ENCODE peak calls at places on chromosomes 2 and 18, in eight cellular contexts. H is PC-3, I is hepatocyte, W is kidney epithelial cell, T is ovary, Y is brain microvascular endothelial cell, C is IMR-90, B is upper lobe of left lung. F is an unnamed sample. For H3K36me3, the result is how much of the 10 kb centered on the place peaks cover.

GRCh38 chr2:226420646-226421045 is 379.0 kb downstream of the IRS1 start:
- DNase-seq in W (no peak), B (no peak), T (no peak), I (no peak), Y (no peak), C (peak), H (no peak), F (no peak)

GRCh38 chr2:156340818-156341481 is 8.4 kb upstream of the NR4A2 start:
- DNase-seq in W (no peak), T (no peak), H (no peak), Y (no peak), B (no peak), I (no peak), C (peak), F (no peak)

GRCh38 chr2:240585101-240585500 is 1.4 kb upstream of the CAPN10 start:
- DNase-seq in Y (no peak), B (no peak), I (no peak), C (no peak), T (no peak), W (no peak), H (no peak), F (no peak)

GRCh38 chr2:174994381-174994780 is 10.8 kb downstream of the CHN1 start:
- DNase-seq in I (no peak), W (no peak), Y (no peak), H (no peak), C (no peak), T (no peak), B (no peak), F (no peak)

GRCh38 chr18:10559566-10560456 is 34.0 kb downstream of the NAPG start:
- DNase-seq in H (no peak), B (no peak), W (no peak), Y (no peak), C (peak), T (no peak), I (no peak), F (no peak)

GRCh38 chr2:55311444-55311870 is 42.4 kb upstream of the MTIF2 start:
- DNase-seq in I (no peak), Y (peak), C (peak), W (peak), B (no peak), H (peak), T (no peak), F (no peak)

GRCh38 chr2:127362971-127363370 is 24.8 kb downstream of the MAP3K2 start:
- DNase-seq in T (no peak), B (no peak), Y (no peak), C (peak), H (no peak), W (no peak), I (no peak), F (no peak)

GRCh38 chr2:42755161-42755900 is 8.6 kb downstream of the OXER1 start:
- DNase-seq in B (no peak), C (no peak), W (no peak), H (no peak), Y (no peak), I (no peak), T (no peak), F (no peak)

GRCh38 chr2:173124441-173124840 is 48.8 kb downstream of the MAP3K20 start:
- DNase-seq in B (no peak), C (peak), I (no peak), T (no peak), Y (no peak), H (no peak), W (peak), F (no peak)

GRCh38 chr2:99431587-99432275 is 58.1 kb downstream of the REV1 start:
- DNase-seq in T (no peak), C (peak), Y (no peak), I (no peak), W (no peak), B (no peak), H (no peak), F (no peak)

GRCh38 chr2:125553768-125554167 is 1102.2 kb upstream of the GYPC start:
- DNase-seq in H (no peak), I (no peak), T (no peak), C (no peak), W (no peak), B (no peak), Y (no peak), F (no peak)

GRCh38 chr2:137865954-137866540 is 98.2 kb upstream of the HNMT start:
- DNase-seq in I (peak), T (peak), Y (peak), B (peak), C (peak), H (peak), W (no peak), F (no peak)

GRCh38 chr2:53896864-53897263 is 37.1 kb upstream of the GPR75 start:
- DNase-seq in I (peak), W (peak), Y (peak), B (no peak), H (peak), T (no peak), C (peak), F (no peak)

GRCh38 chr2:189446780-189447179 is 5.5 kb downstream of the WDR75 start:
- DNase-seq in H (no peak), T (no peak), B (no peak), I (no peak), C (no peak), Y (no peak), W (no peak), F (no peak)

GRCh38 chr2:173488861-173489260 is 134.2 kb downstream of the CDCA7 start:
- DNase-seq in W (no peak), C (no peak), T (no peak), H (peak), Y (no peak), I (no peak), B (no peak), F (no peak)

GRCh38 chr2:176494949-176495353 is 225.7 kb downstream of the MTX2 start:
- DNase-seq in W (no peak), B (peak), C (no peak), T (peak), H (no peak), I (no peak), Y (no peak), F (no peak)

GRCh38 chr2:79936715-79937114 is 367.8 kb downstream of the LRRTM1 start:
- DNase-seq in H (no peak), T (no peak), Y (no peak), I (no peak), C (no peak), W (no peak), B (no peak), F (no peak)

GRCh38 chr2:70888925-70889715 is 46.6 kb upstream of the ATP6V1B1 start:
- DNase-seq in B (no peak), Y (no peak), C (no peak), T (no peak), W (no peak), H (no peak), I (no peak), F (no peak)

GRCh38 chr18:27862056-27862682 is 314.8 kb downstream of the CDH2 start:
- DNase-seq in B (no peak), H (no peak), Y (no peak), I (no peak), W (no peak), C (no peak), T (no peak), F (no peak)

GRCh38 chr18:79680100-79680879 is 687 bp downstream of the CTDP1 start:
- DNase-seq in C (peak), Y (peak), W (no peak), T (no peak), I (peak), H (peak), B (peak), F (no peak)

GRCh38 chr18:73908323-73908722 is 239.3 kb downstream of the FBXO15 start:
- DNase-seq in W (no peak), H (peak), C (peak), B (no peak), I (peak), Y (peak), T (no peak), F (no peak)

GRCh38 chr2:170221317-170222288 is 43.7 kb downstream of the MYO3B start:
- DNase-seq in W (no peak), I (no peak), B (no peak), C (peak), H (peak), T (no peak), Y (peak), F (peak)

GRCh38 chr2:71784734-71785549 is 331.6 kb downstream of the DYSF start:
- DNase-seq in C (peak), T (no peak), B (no peak), Y (peak), I (no peak), W (peak), H (peak), F (no peak)

GRCh38 chr18:8754995-8755955 is 49.9 kb downstream of the MTCL1 start:
- DNase-seq in B (no peak), T (no peak), I (no peak), C (peak), W (no peak), Y (peak), H (peak), F (peak)

GRCh38 chr2:43317194-43317593 is 90.8 kb upstream of the ZFP36L2 start:
- DNase-seq in H (no peak), W (no peak), B (no peak), C (no peak), T (no peak), Y (no peak), I (no peak), F (no peak)

GRCh38 chr18:13521418-13521817 is 204.9 kb downstream of the FAM210A start:
- DNase-seq in C (no peak), W (no peak), T (no peak), B (no peak), Y (no peak), I (no peak), H (no peak), F (no peak)

GRCh38 chr2:112000399-112001135 is 54.5 kb upstream of the TMEM87B start:
- DNase-seq in C (no peak), Y (no peak), W (no peak), T (no peak), B (no peak), I (no peak), H (no peak), F (no peak)

GRCh38 chr2:177400337-177400923 is 7.9 kb downstream of the AGPS start:
- DNase-seq in I (no peak), C (peak), B (no peak), Y (no peak), T (no peak), W (no peak), H (no peak), F (no peak)

GRCh38 chr2:37325625-37326071 is 1.0 kb upstream of the PRKD3 start:
- DNase-seq in I (no peak), Y (no peak), W (no peak), T (peak), H (no peak), B (no peak), C (no peak), F (no peak)

GRCh38 chr2:152861349-152861942 is 143.0 kb downstream of the ARL6IP6 start:
- DNase-seq in W (no peak), H (peak), Y (peak), B (no peak), T (no peak), I (peak), C (peak), F (no peak)

GRCh38 chr2:147198651-147199171 is 646.1 kb upstream of the ACVR2A start:
- DNase-seq in Y (no peak), C (no peak), I (no peak), B (no peak), H (no peak), W (no peak), T (no peak), F (no peak)

GRCh38 chr2:196167666-196168065 is 3.7 kb downstream of the STK17B start:
- DNase-seq in Y (no peak), B (no peak), I (no peak), T (no peak), H (no peak), W (no peak), C (no peak), F (no peak)

GRCh38 chr2:42060718-42061619 is 13.1 kb downstream of the PKDCC start:
- DNase-seq in Y (no peak), W (no peak), C (peak), H (no peak), B (no peak), T (peak), I (peak), F (no peak)

GRCh38 chr2:238914648-238915015 is 66.7 kb downstream of the TWIST2 start:
- DNase-seq in Y (peak), I (no peak), T (peak), W (no peak), C (peak), H (peak), B (peak), F (no peak)

GRCh38 chr2:134372611-134373131 is 118.8 kb downstream of the MGAT5 start:
- DNase-seq in C (peak), B (no peak), T (peak), H (peak), W (no peak), I (peak), Y (peak), F (peak)

GRCh38 chr2:237281900-237282306 is 132.1 kb downstream of the COL6A3 start:
- DNase-seq in H (peak), B (no peak), Y (peak), T (no peak), W (no peak), I (peak), C (peak), F (no peak)

GRCh38 chr2:104444392-104444791 is 409.5 kb upstream of the POU3F3 start:
- DNase-seq in H (no peak), T (no peak), Y (no peak), C (no peak), B (no peak), W (peak), I (no peak), F (no peak)

GRCh38 chr18:14947482-14948162 is 199.7 kb downstream of the ANKRD30B start:
- DNase-seq in T (no peak), W (no peak), I (no peak), H (no peak), C (no peak), Y (no peak), B (no peak), F (no peak)

DNA sequence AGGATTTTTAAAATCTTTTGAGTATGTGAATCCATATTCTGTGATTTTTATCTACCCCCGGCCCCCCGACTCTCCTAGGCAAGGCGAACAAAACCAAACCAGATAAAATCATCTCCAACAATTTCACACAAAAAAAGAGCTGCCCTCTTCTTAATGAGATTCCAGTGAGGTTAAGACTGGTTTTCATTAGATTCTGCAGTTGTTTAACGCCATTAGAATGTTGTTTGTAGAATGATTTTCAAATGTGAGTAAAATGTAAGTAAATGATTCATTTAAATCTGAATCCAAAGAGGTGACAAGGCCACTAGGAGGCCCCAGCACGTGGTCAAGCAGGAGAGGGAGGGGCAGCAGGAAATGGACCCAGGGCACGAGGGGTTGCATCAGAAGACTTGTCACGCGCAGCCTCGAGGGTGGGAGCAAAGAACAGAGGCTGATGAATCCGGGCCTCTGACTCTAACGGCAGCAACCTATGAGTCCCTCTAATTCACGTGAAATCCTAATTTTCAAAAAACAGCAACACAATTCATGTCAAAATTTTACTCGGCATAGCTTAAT is 24.3 kb upstream of the KLHL29 start:
- DNase-seq in T (no peak), W (no peak), C (peak), Y (no peak), H (no peak), I (peak), B (no peak), F (no peak)
- TF ChIP-seq CTCF in T (no peak), W (peak), C (no peak), Y (no peak), H (no peak), I (no peak), B (no peak), F (no peak)

GRCh38 chr2:182426915-182427233 is at the start of gene PDE1A:
- DNase-seq in H (no peak), Y (no peak), W (no peak), I (no peak), T (no peak), B (peak), C (no peak), F (no peak)

GRCh38 chr2:182432051-182432450 is 5.2 kb upstream of the PDE1A start:
- DNase-seq in W (no peak), T (no peak), B (no peak), H (no peak), Y (no peak), I (no peak), C (peak), F (no peak)

GRCh38 chr2:182422864-182423263 is 4.0 kb downstream of the PDE1A start:
- DNase-seq in C (no peak), Y (no peak), I (no peak), W (no peak), H (no peak), T (no peak), B (no peak), F (no peak)

GRCh38 chr2:182426082-182426914 is 538 bp downstream of the PDE1A start:
- DNase-seq in H (no peak), I (peak), C (peak), W (no peak), Y (no peak), T (no peak), B (no peak), F (no peak)
- H3K4me3 ChIP-seq in H (no peak), I (no peak), C (peak), W (no peak), Y (no peak), T (peak), B (peak), F (peak)

GRCh38 chr18:36805105-36805504 is 23.7 kb downstream of the TPGS2 start:
- DNase-seq in I (no peak), H (no peak), T (no peak), Y (no peak), B (no peak), W (no peak), C (no peak), F (no peak)
- H3K36me3 ChIP-seq in I (under half), H (under half), T (under half), Y (under half), B (under half), W (under half), C (under half), F (under half)

GRCh38 chr2:199680482-199680881 is 170.5 kb downstream of the FTCDNL1 start:
- DNase-seq in H (no peak), I (no peak), C (no peak), B (no peak), W (no peak), T (no peak), Y (no peak), F (no peak)

GRCh38 chr2:199684832-199685231 is 166.2 kb downstream of the FTCDNL1 start:
- DNase-seq in I (no peak), B (no peak), W (no peak), C (no peak), Y (no peak), T (no peak), H (no peak), F (no peak)

GRCh38 chr2:199682001-199682400 is 169.0 kb downstream of the FTCDNL1 start:
- DNase-seq in W (no peak), Y (no peak), C (no peak), T (no peak), H (no peak), B (no peak), I (no peak), F (no peak)

GRCh38 chr2:199685669-199686068 is 165.3 kb downstream of the FTCDNL1 start:
- DNase-seq in B (no peak), I (no peak), Y (no peak), H (no peak), T (no peak), C (no peak), W (no peak), F (no peak)

GRCh38 chr2:199684168-199684567 is 166.8 kb downstream of the FTCDNL1 start:
- DNase-seq in H (no peak), Y (no peak), C (no peak), I (no peak), T (no peak), W (no peak), B (no peak), F (no peak)
- TF ChIP-seq CTCF in H (peak), Y (peak), C (no peak), I (no peak), T (no peak), W (peak), B (no peak), F (no peak)

DNA sequence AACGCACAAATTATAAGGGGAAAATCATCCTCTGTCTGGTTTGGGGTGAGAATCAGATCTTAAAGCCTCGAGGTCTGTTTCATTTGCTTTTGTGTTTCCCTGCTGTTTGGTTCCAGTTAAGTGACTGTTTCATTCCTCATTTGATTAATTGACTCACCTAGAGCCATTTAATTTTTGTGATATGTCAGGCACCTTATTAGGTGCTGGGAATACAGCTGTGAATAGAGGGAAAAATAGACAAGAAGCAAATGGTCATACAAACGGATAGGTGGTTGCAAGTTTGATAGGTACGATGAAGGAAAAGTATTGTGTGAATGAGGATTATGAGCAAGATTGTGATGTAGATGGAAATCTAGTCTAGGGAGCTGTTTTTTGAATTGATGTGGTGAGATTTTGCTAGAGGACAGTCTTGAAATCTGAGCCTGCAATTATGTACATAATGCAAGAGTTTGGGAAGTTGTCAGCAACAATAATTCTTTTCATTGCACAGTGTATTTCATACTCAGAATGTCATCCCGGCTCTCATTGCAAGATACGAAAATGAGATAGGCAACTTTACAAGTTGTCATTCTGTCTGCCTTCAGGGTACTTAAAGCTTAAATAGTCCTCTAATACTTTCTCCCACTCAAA is 2.2 kb downstream of the ACSL3 start:
- DNase-seq in B (no peak), Y (no peak), I (no peak), W (no peak), H (peak), C (no peak), T (no peak), F (no peak)
- H3K4me3 ChIP-seq in B (no peak), Y (peak), I (peak), W (peak), H (peak), C (peak), T (no peak), F (peak)

F was measured in BJ.